ENCODE peak calls at places on chromosomes 11 and 22, in six cellular contexts. U, O, S, Z, V and B are unnamed samples.

GRCh38 chr11:108726077-108726800 is 61.4 kb downstream of the DDX10 start:
- DNase-seq in U (no peak), O (no peak), S (no peak), Z (no peak), V (no peak), B (no peak)

GRCh38 chr11:57402188-57403066 is 12.0 kb upstream of the PRG2 start:
- DNase-seq in U (no peak), O (peak; percentile 48), S (no peak), Z (no peak), V (peak; percentile 31), B (no peak)

GRCh38 chr11:109015283-109015682 is 350.4 kb downstream of the DDX10 start:
- DNase-seq in U (no peak), O (no peak), S (no peak), Z (no peak), V (peak; percentile 39), B (no peak)

GRCh38 chr22:21044931-21045584 is 688 bp upstream of the LRRC74B start:
- DNase-seq in U (no peak), O (no peak), S (no peak), Z (no peak), V (peak; percentile 25), B (no peak)

GRCh38 chr11:35376613-35377012 is 42.7 kb downstream of the SLC1A2 start:
- DNase-seq in U (no peak), O (no peak), S (no peak), Z (no peak), V (no peak), B (no peak)

GRCh38 chr11:289145-289705 is 299 bp downstream of the PGGHG start:
- DNase-seq in U (no peak), O (no peak), S (peak; percentile 43), Z (no peak), V (no peak), B (peak; percentile 70)

GRCh38 chr11:114651145-114651718 is 27.1 kb upstream of the NXPE2 start:
- DNase-seq in U (no peak), O (no peak), S (no peak), Z (no peak), V (no peak), B (no peak)

GRCh38 chr11:94838027-94838610 is 70.0 kb downstream of the AMOTL1 start:
- DNase-seq in U (no peak), O (no peak), S (no peak), Z (no peak), V (no peak), B (no peak)

GRCh38 chr22:19174106-19175025 is 4.2 kb downstream of the SLC25A1 start:
- DNase-seq in U (no peak), O (no peak), S (peak; percentile 56), Z (no peak), V (peak; percentile 55), B (no peak)

GRCh38 chr11:122714021-122714420 is 58.5 kb downstream of the UBASH3B start:
- DNase-seq in U (no peak), O (no peak), S (no peak), Z (no peak), V (no peak), B (no peak)

GRCh38 chr11:3197044-3197715 is 21.4 kb downstream of the MRGPRG start:
- DNase-seq in U (no peak), O (no peak), S (no peak), Z (no peak), V (no peak), B (no peak)

GRCh38 chr11:58576792-58577440 is 1.3 kb upstream of the LPXN start:
- DNase-seq in U (no peak), O (no peak), S (peak; percentile 34), Z (no peak), V (peak; percentile 35), B (no peak)

GRCh38 chr11:2151500-2152257 is 9.3 kb downstream of the INS start:
- DNase-seq in U (peak; percentile 86), O (peak; percentile 75), S (peak; percentile 86), Z (peak; percentile 74), V (peak; percentile 36), B (peak; percentile 86)

GRCh38 chr11:19660076-19660475 is 52.6 kb upstream of the NAV2 start:
- DNase-seq in U (no peak), O (peak; percentile 88), S (no peak), Z (peak; percentile 2), V (peak; percentile 98), B (no peak)

GRCh38 chr11:34637303-34637702 is 16.4 kb downstream of the EHF start:
- DNase-seq in U (no peak), O (no peak), S (no peak), Z (no peak), V (no peak), B (no peak)

GRCh38 chr11:6505577-6506240 is 8.6 kb downstream of the DNHD1 start:
- DNase-seq in U (no peak), O (peak; percentile 40), S (no peak), Z (no peak), V (peak; percentile 65), B (no peak)

GRCh38 chr11:123519055-123519796 is 89.2 kb downstream of the GRAMD1B start:
- DNase-seq in U (no peak), O (peak; percentile 7), S (peak; percentile 45), Z (no peak), V (no peak), B (no peak)

GRCh38 chr11:16737860-16738197 is 618 bp upstream of the C11orf58 start:
- DNase-seq in U (peak; percentile 15), O (peak; percentile 4), S (no peak), Z (no peak), V (no peak), B (no peak)

GRCh38 chr11:106917973-106918372 is 100.3 kb downstream of the GUCY1A2 start:
- DNase-seq in U (peak; percentile 12), O (peak; percentile 18), S (no peak), Z (no peak), V (no peak), B (no peak)

GRCh38 chr11:80390546-80390945 is 949.7 kb upstream of the TENM4 start:
- DNase-seq in U (no peak), O (no peak), S (no peak), Z (no peak), V (no peak), B (no peak)

GRCh38 chr11:46119053-46119351 is 2.3 kb downstream of the PHF21A start:
- DNase-seq in U (no peak), O (no peak), S (no peak), Z (no peak), V (no peak), B (no peak)

GRCh38 chr11:98130117-98130625 is 890.6 kb upstream of the CNTN5 start:
- DNase-seq in U (no peak), O (no peak), S (no peak), Z (no peak), V (no peak), B (no peak)

GRCh38 chr11:64063741-64064140 is 28.0 kb downstream of the FLRT1 start:
- DNase-seq in U (no peak), O (no peak), S (no peak), Z (no peak), V (no peak), B (no peak)
- H3K27me3 ChIP-seq in U (peaks cover 10% of the 10 kb centered on the region), O (no peaks in the 10 kb centered on the region), S (no peaks in the 10 kb centered on the region), Z (peaks cover 19% of the 10 kb centered on the region), V (no peaks in the 10 kb centered on the region), B (peaks cover 6% of the 10 kb centered on the region)

DNA sequence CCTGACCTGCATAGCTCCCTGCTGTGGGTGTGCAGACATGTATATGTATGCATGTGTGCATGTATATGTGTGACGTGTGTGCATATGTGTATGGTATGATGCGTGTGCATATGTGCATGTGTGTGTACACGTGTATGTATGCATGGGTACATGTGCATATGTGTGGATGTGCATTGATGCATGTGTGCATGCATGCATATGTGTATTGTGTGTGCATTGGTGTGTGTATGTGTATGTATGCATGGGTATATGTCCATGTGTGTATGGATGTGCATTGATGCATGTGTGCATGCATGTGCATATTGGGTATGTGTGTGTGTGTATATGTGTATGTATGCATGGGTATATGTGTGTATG is 434.0 kb downstream of the TBC1D22A start:
- DNase-seq in U (no peak), O (no peak), S (no peak), Z (no peak), V (no peak), B (no peak)
- H3K9me3 ChIP-seq in U (peaks cover 27% of the 10 kb centered on the region), O (no peaks in the 10 kb centered on the region), S (no peaks in the 10 kb centered on the region), Z (no peaks in the 10 kb centered on the region), V (peaks cover 8% of the 10 kb centered on the region), B (no peaks in the 10 kb centered on the region)

GRCh38 chr22:43901976-43902643 is 10.3 kb upstream of the PNPLA5 start:
- DNase-seq in U (no peak), O (no peak), S (no peak), Z (no peak), V (no peak), B (no peak)

GRCh38 chr22:43909708-43910107 is 13.9 kb upstream of the PNPLA3 start:
- DNase-seq in U (no peak), O (no peak), S (no peak), Z (no peak), V (no peak), B (no peak)

GRCh38 chr22:43910178-43910695 is 13.4 kb upstream of the PNPLA3 start:
- DNase-seq in U (no peak), O (no peak), S (no peak), Z (no peak), V (peak; percentile 50), B (no peak)

GRCh38 chr22:43900206-43900605 is 8.4 kb upstream of the PNPLA5 start:
- DNase-seq in U (no peak), O (no peak), S (no peak), Z (no peak), V (no peak), B (no peak)

DNA sequence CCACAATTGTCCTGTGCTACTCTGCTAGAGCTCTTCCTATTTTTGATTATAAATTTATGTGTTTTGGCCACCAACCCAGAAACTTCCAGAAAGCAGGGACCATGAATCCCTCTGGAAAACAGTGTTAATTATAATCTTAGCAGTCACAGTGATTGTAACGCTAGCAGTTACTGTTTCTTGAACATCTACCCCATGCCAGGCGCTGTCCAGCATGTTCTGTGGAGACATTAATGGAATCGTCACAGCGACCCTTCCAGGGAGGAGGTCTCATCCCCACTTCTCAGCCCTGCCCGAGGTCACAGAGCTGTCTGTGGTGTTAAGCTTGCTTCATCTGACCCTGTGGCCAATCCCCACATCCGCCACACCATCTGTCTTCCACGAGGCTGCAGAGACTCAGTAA is 13.9 kb upstream of the PNPLA5 start:
- DNase-seq in U (no peak), O (no peak), S (no peak), Z (no peak), V (no peak), B (no peak)
- H3K27me3 ChIP-seq in U (peaks cover 15% of the 10 kb centered on the region), O (peaks cover 12% of the 10 kb centered on the region), S (no peaks in the 10 kb centered on the region), Z (no peaks in the 10 kb centered on the region), V (peaks cover 4% of the 10 kb centered on the region), B (no peaks in the 10 kb centered on the region)

GRCh38 chr11:54930930-54931329 is 224.3 kb downstream of the OR4A5 start:
- DNase-seq in U (no peak), O (no peak), S (no peak), Z (no peak), V (no peak), B (no peak)
- H3K9me3 ChIP-seq in U (peaks cover 4% of the 10 kb centered on the region), O (peaks cover 59% of the 10 kb centered on the region), S (peaks cover 5% of the 10 kb centered on the region), Z (peaks cover 74% of the 10 kb centered on the region), V (peaks cover 33% of the 10 kb centered on the region), B (peaks cover 9% of the 10 kb centered on the region)

DNA sequence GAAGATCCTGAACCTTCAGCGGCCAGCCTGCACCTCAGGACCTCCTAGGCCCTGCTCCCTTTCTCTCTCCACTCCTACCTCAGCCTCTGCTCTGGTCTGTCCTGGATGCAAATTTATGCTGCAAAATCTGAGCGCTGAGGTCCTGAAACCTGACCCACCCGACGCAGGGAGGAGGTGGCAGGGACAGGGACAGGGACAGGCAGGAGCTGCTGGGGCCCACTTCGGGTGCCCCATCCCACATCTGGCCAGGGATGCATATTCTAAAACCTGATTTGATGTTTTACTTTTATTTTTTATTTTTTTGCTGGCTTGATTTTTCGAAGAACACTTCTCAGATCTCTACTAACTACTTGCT is 571 bp upstream of the PVALB start:
- DNase-seq in U (no peak), O (no peak), S (no peak), Z (no peak), V (no peak), B (no peak)
- H3K27me3 ChIP-seq in U (peaks cover 11% of the 10 kb centered on the region), O (peaks cover 30% of the 10 kb centered on the region), S (no peaks in the 10 kb centered on the region), Z (peaks cover 62% of the 10 kb centered on the region), V (peaks cover 31% of the 10 kb centered on the region), B (peaks cover 34% of the 10 kb centered on the region)